ENCODE peak calls at places on chromosome 15, in ten cellular contexts. L is amniotic epithelial cell; J is pons; S is activated T-cell treated with anti-CD3 and anti-CD28 coated beads, Interleukin-2, amount 50 U/mL, for 1 hour; Z is NCI-H1105; A is GM23338; T is fibroblast of mammary gland; X is stimulated activated CD4-positive, alpha-beta T cell treated with anti-CD3 and anti-CD28 coated beads, Interleukin-1b, Interleukin-23, amount 100 ng/mL, for 1 hour; N is endodermal cell; E is NCI-H345. O is an unnamed sample.

GRCh38 chr15:69952210-69952555 is 145.5 kb downstream of the TLE3 start:
- DNase-seq in J (no peak), T (no peak), L (no peak), Z (no peak), X (no peak), N (no peak), S (no peak), E (no peak), A (no peak), O (no peak)

GRCh38 chr15:99421172-99421656 is 144.6 kb upstream of the MEF2A start:
- DNase-seq in Z (no peak), T (no peak), N (no peak), S (peak), L (peak), E (no peak), A (no peak), J (no peak), X (no peak), O (no peak)

GRCh38 chr15:70508561-70509281 is 254.6 kb downstream of the UACA start:
- DNase-seq in N (no peak), A (peak), Z (no peak), L (peak), E (no peak), J (no peak), S (no peak), T (peak), X (no peak), O (no peak)

GRCh38 chr15:101295607-101296225 is 668 bp upstream of the SNRPA1 start:
- DNase-seq in Z (no peak), T (peak), S (no peak), E (no peak), A (no peak), X (no peak), N (no peak), J (peak), L (no peak), O (no peak)

GRCh38 chr15:65856821-65857455 is 12.4 kb upstream of the RAB11A start:
- DNase-seq in A (peak), Z (peak), N (peak), S (peak), E (peak), J (peak), T (peak), X (peak), L (peak), O (peak)

GRCh38 chr15:95284933-95285401 is 1045.5 kb upstream of the NR2F2 start:
- DNase-seq in T (peak), X (no peak), J (peak), E (no peak), N (peak), L (peak), Z (no peak), S (no peak), A (peak), O (no peak)

GRCh38 chr15:29529043-29529442 is 259.4 kb upstream of the NSMCE3 start:
- DNase-seq in X (no peak), L (no peak), Z (no peak), J (no peak), A (no peak), E (no peak), N (no peak), T (no peak), S (no peak), O (no peak)

GRCh38 chr15:58985443-58985842 is 2.0 kb upstream of the RNF111 start:
- DNase-seq in Z (no peak), E (no peak), N (peak), X (no peak), T (peak), L (peak), A (peak), S (no peak), J (no peak), O (no peak)

GRCh38 chr15:43286074-43286473 is 19.3 kb upstream of the TGM5 start:
- DNase-seq in T (no peak), L (no peak), S (no peak), X (no peak), N (no peak), A (no peak), J (no peak), Z (no peak), E (no peak), O (no peak)

GRCh38 chr15:90603893-90604292 is 74.2 kb downstream of the CRTC3 start:
- DNase-seq in X (peak), S (peak), T (peak), A (peak), J (no peak), N (peak), L (peak), Z (no peak), E (no peak), O (no peak)

GRCh38 chr15:64527263-64527984 is 67.0 kb downstream of the ZNF609 start:
- DNase-seq in X (no peak), E (no peak), Z (no peak), L (peak), A (no peak), N (no peak), S (no peak), T (peak), J (no peak), O (no peak)

GRCh38 chr15:86773766-86774165 is 694.1 kb downstream of the AGBL1 start:
- DNase-seq in S (no peak), L (no peak), X (no peak), A (peak), E (peak), J (no peak), Z (peak), T (no peak), N (no peak), O (no peak)

GRCh38 chr15:70781236-70781635 is 17.9 kb upstream of the UACA start:
- DNase-seq in L (no peak), N (peak), S (no peak), Z (no peak), T (no peak), A (peak), X (no peak), J (no peak), E (no peak), O (no peak)

GRCh38 chr15:69820819-69821218 is 276.9 kb downstream of the TLE3 start:
- DNase-seq in J (no peak), L (no peak), Z (no peak), T (no peak), S (no peak), E (no peak), N (peak), X (no peak), A (peak), O (no peak)

GRCh38 chr15:45802140-45802539 is 167.3 kb downstream of the SQOR start:
- DNase-seq in A (no peak), T (no peak), X (no peak), Z (peak), N (no peak), J (no peak), E (peak), S (no peak), L (no peak), O (no peak)